ENCODE peak calls at places on chromosomes 16 and 17, in seven cellular contexts. U, L, X, Q, R, E and W are unnamed samples.

GRCh38 chr16:87708181-87708580 is 57.6 kb downstream of the KLHDC4 start:
- DNase-seq in U (no peak), L (no peak), X (no peak), Q (no peak), R (no peak), E (no peak), W (no peak)

GRCh38 chr17:6508519-6509294 is 47.6 kb downstream of the PITPNM3 start:
- DNase-seq in U (no peak), L (no peak), X (no peak), Q (no peak), R (no peak), E (no peak), W (no peak)

GRCh38 chr17:33560871-33561270 is 267.8 kb upstream of the ASIC2 start:
- DNase-seq in U (no peak), L (no peak), X (no peak), Q (no peak), R (no peak), E (no peak), W (no peak)

GRCh38 chr17:28345420-28346198 is 10.0 kb downstream of the TNFAIP1 start:
- DNase-seq in U (no peak), L (no peak), X (peak), Q (peak), R (peak), E (no peak), W (no peak)

GRCh38 chr17:32609085-32609484 is 122.3 kb downstream of the CDK5R1 start:
- DNase-seq in U (peak), L (peak), X (peak), Q (peak), R (peak), E (no peak), W (peak)

GRCh38 chr16:30186782-30187555 is 3.6 kb downstream of the CORO1A start:
- DNase-seq in U (peak), L (no peak), X (no peak), Q (peak), R (peak), E (peak), W (peak)

GRCh38 chr17:49995055-49995738 is at the start of gene DLX3:
- DNase-seq in U (no peak), L (peak), X (peak), Q (peak), R (peak), E (peak), W (peak)

GRCh38 chr17:47980516-47980915 is 9.6 kb downstream of the CDK5RAP3 start:
- DNase-seq in U (no peak), L (no peak), X (no peak), Q (no peak), R (no peak), E (no peak), W (no peak)

GRCh38 chr17:20063665-20064648 is 54.8 kb downstream of the SPECC1 start:
- DNase-seq in U (no peak), L (peak), X (peak), Q (peak), R (peak), E (peak), W (peak)

GRCh38 chr17:38606646-38607611 is 1.2 kb upstream of the SRCIN1 start:
- DNase-seq in U (no peak), L (no peak), X (no peak), Q (peak), R (peak), E (peak), W (no peak)

GRCh38 chr16:12578001-12578400 is 225.7 kb downstream of the CPPED1 start:
- DNase-seq in U (no peak), L (no peak), X (no peak), Q (no peak), R (no peak), E (no peak), W (no peak)

GRCh38 chr16:23365602-23366240 is 63.6 kb downstream of the SCNN1B start:
- DNase-seq in U (no peak), L (no peak), X (no peak), Q (peak), R (no peak), E (no peak), W (no peak)

GRCh38 chr17:78329263-78330059 is 30.4 kb downstream of the SOCS3 start:
- DNase-seq in U (no peak), L (no peak), X (peak), Q (no peak), R (no peak), E (no peak), W (peak)

GRCh38 chr16:19169081-19169639 is 1.1 kb downstream of the SYT17 start:
- DNase-seq in U (no peak), L (no peak), X (no peak), Q (no peak), R (no peak), E (no peak), W (no peak)
- H3K4me3 ChIP-seq in U (no peak), L (peak), X (no peak), Q (no peak), R (peak), E (peak), W (no peak)

GRCh38 chr17:2395258-2396170 is 5.3 kb downstream of the MNT start:
- DNase-seq in U (no peak), L (no peak), X (no peak), Q (no peak), R (no peak), E (no peak), W (peak)
- TF ChIP-seq CTCF in U (no peak), L (no peak), X (no peak), Q (no peak), R (peak), E (no peak), W (peak)

DNA sequence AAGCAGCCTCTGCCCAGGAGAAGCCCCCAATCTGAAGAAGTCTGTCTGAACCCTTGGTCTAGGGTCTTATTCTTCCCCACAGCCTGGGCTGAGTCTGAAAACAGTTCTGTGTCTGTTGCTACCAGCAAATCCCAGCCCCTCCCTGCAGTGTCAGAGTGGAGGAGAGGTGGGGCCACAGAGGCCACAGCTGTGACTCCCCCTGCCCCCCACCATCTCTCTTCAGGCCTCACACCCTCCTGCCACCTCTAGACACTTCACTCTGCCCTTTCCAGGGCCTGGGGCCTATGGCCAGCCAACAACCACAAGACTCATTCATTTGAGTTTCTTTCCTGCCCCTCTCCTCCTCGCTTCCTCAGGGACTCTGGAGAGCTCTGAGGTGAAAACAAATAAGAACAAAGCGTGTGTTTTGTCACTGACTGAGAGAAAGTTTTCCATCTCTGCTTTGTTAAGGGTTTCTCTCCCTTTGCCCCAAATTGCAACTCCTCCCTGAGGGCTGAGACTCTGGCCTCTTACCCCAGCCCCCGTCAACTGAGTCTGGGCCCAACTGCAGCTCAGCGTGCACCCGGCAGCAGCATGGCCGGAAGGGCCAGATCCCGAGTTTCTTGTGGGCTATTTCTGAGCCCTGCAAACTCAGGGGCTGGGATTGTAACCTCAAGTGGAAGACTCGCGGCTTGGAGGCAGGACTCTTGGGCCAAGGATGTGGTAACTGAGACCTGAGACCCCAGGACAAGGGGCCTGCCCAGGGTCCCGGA is 13.2 kb downstream of the C17orf50 start:
- DNase-seq in U (no peak), L (no peak), X (no peak), Q (no peak), R (no peak), E (no peak), W (no peak)
- H3K4me3 ChIP-seq in U (no peak), L (no peak), X (no peak), Q (no peak), R (no peak), E (no peak), W (no peak)

GRCh38 chr17:41775394-41776226 is 10.9 kb downstream of the JUP start:
- DNase-seq in U (no peak), L (no peak), X (no peak), Q (no peak), R (peak), E (no peak), W (no peak)

GRCh38 chr17:41773731-41774193 is 12.7 kb downstream of the JUP start:
- DNase-seq in U (no peak), L (no peak), X (peak), Q (no peak), R (no peak), E (no peak), W (no peak)

GRCh38 chr17:41777579-41778188 is 8.8 kb downstream of the JUP start:
- DNase-seq in U (no peak), L (peak), X (peak), Q (peak), R (peak), E (no peak), W (peak)

GRCh38 chr17:41779954-41780353 is 6.6 kb downstream of the JUP start:
- DNase-seq in U (no peak), L (no peak), X (no peak), Q (no peak), R (no peak), E (no peak), W (no peak)

DNA sequence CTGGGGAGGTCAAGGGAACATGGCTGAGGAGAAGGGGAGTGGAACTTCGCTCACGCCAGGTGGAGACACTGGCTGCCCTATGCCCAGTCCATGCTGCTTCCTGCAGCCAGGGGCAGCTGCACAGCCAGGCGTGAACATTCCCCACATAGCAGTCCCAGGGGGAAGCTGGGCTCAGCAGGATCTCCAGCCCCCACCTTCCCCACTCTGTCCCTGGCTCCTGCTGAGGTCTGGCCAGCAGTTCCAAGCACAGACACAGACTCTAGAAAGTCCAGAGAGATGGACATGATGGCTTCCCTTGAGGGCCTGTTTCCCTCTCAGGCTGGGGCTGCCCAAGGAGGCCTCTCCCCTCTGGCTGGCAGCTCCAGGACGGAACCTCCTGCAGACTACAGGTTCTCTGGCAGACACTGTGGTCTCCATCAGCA is 9.3 kb downstream of the JUP start:
- DNase-seq in U (no peak), L (no peak), X (no peak), Q (peak), R (peak), E (no peak), W (peak)
- TF ChIP-seq CTCF in U (no peak), L (no peak), X (peak), Q (peak), R (peak), E (no peak), W (peak)

DNA sequence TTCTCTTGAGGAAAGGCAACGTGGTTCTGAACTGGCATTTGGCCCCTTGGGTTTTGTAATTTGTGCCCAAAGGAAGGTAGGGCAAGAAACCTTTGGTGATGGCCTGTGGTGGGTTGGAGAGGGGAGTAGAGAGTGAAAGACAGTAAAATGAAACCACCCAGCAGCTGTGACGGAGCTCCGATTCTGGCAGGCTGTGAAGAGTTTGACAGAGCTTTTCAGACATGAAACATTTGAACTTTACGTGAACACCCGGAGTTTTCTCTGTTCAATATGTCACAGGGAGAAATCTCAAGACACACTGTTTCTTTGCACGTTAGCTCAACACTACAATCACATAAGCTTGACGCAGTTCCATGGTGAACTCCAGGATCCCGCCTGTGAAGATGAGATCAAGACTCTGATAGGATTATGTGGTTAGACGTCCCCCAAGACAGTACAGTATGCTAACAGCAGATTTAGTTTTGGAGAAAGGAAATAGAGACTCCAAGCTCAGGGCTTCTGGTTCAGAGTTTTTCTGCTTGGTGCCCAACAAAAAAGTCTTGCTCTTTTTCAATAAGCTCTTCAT is 79.7 kb upstream of the CDH11 start:
- DNase-seq in U (no peak), L (no peak), X (no peak), Q (no peak), R (no peak), E (no peak), W (no peak)
- H3K4me3 ChIP-seq in U (no peak), L (no peak), X (no peak), Q (no peak), R (no peak), E (no peak), W (no peak)

DNA sequence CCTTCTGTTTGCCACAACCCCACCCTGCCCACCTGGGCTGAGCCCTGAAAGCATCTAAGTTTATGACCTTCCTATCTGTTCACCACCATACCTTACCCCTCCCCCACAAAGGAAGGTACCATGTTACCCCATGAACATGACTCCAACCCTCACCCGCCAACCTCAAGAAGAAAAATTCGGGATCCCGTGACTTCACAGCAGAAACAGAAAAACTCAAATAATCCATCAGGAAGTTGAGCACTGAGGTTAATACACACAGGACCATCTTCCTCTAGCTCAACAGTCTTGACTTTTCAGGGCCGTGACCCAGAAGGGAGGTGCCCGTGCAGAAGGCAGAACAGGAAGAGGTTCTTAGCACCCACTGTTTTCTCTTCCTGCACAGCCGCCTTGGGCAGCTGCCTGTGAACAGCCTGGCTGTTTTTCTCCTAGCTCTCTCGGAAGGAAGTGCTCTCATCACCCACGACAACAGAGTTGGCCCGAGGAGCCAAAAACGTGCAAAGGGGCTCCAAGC is 101.3 kb downstream of the XYLT1 start:
- DNase-seq in U (peak), L (no peak), X (no peak), Q (no peak), R (peak), E (no peak), W (no peak)
- TF ChIP-seq CTCF in U (no peak), L (no peak), X (no peak), Q (no peak), R (no peak), E (no peak), W (no peak)

DNA sequence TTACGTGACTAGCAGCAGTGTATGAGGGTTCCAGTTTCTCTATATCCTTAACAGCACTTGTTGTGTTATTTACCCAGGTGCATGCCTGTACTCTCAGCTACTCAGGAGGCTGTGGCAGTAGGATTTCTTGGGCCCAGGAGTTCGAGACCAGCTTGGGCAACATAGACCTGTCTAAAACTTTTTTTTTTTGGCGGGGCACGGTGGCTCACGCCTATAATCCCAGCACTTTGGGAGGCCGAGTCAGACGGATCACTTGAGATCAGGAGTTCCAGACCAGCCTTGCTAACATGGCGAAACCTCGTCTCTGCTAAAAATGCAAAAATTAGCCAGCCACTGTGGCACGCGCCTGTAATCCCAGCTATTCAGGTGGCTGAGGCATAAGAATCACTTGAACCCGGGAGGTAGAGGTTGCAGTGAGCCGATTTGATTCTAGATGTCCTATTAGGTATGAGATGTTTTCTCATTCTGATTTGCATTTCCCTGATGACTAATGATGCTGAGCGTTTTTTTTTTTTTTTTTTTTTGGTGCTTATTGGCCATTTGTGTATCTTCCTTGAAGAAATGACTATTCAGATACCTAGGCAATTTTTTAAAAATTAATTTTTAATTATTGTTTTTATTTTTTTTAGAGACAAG is 13.4 kb downstream of the CASC3 start:
- DNase-seq in U (no peak), L (no peak), X (no peak), Q (no peak), R (no peak), E (no peak), W (peak)
- H3K4me3 ChIP-seq in U (no peak), L (no peak), X (no peak), Q (no peak), R (no peak), E (no peak), W (no peak)

GRCh38 chr17:68760141-68760475 is 158.9 kb upstream of the FAM20A start:
- DNase-seq in U (no peak), L (no peak), X (no peak), Q (no peak), R (no peak), E (no peak), W (no peak)
- TF ChIP-seq CTCF in U (no peak), L (no peak), X (no peak), Q (no peak), R (peak), E (peak), W (no peak)

DNA sequence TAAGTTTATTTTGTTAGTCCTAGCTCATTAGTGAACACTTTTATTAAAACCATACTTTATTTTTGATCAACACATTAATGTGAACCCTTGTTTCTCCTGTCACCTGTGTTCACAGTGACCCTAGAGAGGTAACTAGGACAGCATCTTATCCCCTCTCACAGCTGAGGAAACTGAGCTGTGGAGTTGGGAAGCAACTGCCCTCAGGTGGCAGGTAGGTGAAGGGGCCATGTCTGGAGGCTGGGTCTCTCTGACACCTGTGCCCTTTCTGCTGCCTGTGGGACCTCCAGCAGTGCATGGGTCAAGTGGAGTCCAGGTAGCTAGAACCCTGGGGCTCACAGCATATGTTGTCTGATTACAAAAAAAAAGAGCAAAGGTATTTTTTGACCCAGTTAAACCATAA is 22.9 kb upstream of the SLC12A3 start:
- DNase-seq in U (no peak), L (no peak), X (no peak), Q (no peak), R (no peak), E (no peak), W (no peak)
- H3K4me3 ChIP-seq in U (no peak), L (no peak), X (no peak), Q (no peak), R (no peak), E (no peak), W (no peak)